ENCODE peak calls at places on chromosomes 1 and 21, in five cellular contexts. F is GM13977, N is osteoblast, J is kidney, X is cardiac fibroblast. V is an unnamed sample.

GRCh38 chr1:229280037-229280828 is 9.3 kb downstream of the RAB4A start:
- DNase-seq in F (no peak), N (no peak), X (no peak), J (no peak), V (no peak)

GRCh38 chr21:28636988-28637691 is 355.5 kb downstream of the LTN1 start:
- DNase-seq in X (peak), F (no peak), J (no peak), N (peak), V (peak)

GRCh38 chr1:193333166-193333565 is 146.8 kb upstream of the B3GALT2 start:
- DNase-seq in F (no peak), J (no peak), X (no peak), N (no peak), V (no peak)

GRCh38 chr1:87942165-87942564 is 613.5 kb downstream of the LMO4 start:
- DNase-seq in N (no peak), F (no peak), X (peak), J (no peak), V (no peak)

GRCh38 chr1:156295391-156295947 is at the start of gene GLMP:
- DNase-seq in F (peak), X (peak), N (peak), J (peak), V (peak)

GRCh38 chr1:36884029-36884701 is 150.2 kb downstream of the GRIK3 start:
- DNase-seq in X (no peak), F (peak), N (no peak), J (no peak), V (no peak)

GRCh38 chr21:25215698-25216384 is 391.4 kb downstream of the MRPL39 start:
- DNase-seq in X (no peak), N (no peak), J (no peak), F (no peak), V (no peak)

GRCh38 chr1:46551597-46552095 is at the start of gene KNCN:
- DNase-seq in J (no peak), F (no peak), N (no peak), X (no peak), V (no peak)

GRCh38 chr1:41880951-41881885 is 37.5 kb downstream of the HIVEP3 start:
- DNase-seq in N (no peak), J (no peak), F (no peak), X (peak), V (no peak)

GRCh38 chr1:44276006-44276405 is 62.7 kb downstream of the DMAP1 start:
- DNase-seq in J (no peak), F (no peak), N (no peak), X (peak), V (no peak)

GRCh38 chr21:37866027-37866426 is 50.2 kb downstream of the KCNJ6 start:
- DNase-seq in X (peak), J (no peak), N (no peak), F (no peak), V (no peak)

GRCh38 chr1:42040159-42040558 is 113.1 kb upstream of the GUCA2B start:
- DNase-seq in X (no peak), J (no peak), N (no peak), F (no peak), V (no peak)

GRCh38 chr21:25790122-25790951 is 55.6 kb downstream of the GABPA start:
- DNase-seq in X (peak), J (no peak), F (peak), N (no peak), V (peak)

GRCh38 chr1:31524196-31524967 is 51.9 kb upstream of the TINAGL1 start:
- DNase-seq in F (no peak), X (no peak), J (no peak), N (no peak), V (no peak)

GRCh38 chr1:96487961-96488360 is 233.6 kb upstream of the PTBP2 start:
- DNase-seq in N (no peak), X (peak), F (no peak), J (no peak), V (no peak)

GRCh38 chr1:206575165-206575893 is 36.9 kb downstream of the EIF2D start:
- DNase-seq in N (no peak), F (no peak), J (no peak), X (peak), V (peak)

GRCh38 chr21:29240136-29240535 is 58.6 kb upstream of the BACH1 start:
- DNase-seq in N (no peak), F (no peak), J (no peak), X (no peak), V (no peak)

GRCh38 chr1:52152976-52153375 is 11.1 kb downstream of the ZFYVE9 start:
- DNase-seq in F (no peak), X (peak), J (no peak), N (no peak), V (no peak)

GRCh38 chr1:10578070-10578469 is 103.3 kb downstream of the PEX14 start:
- DNase-seq in J (no peak), N (no peak), F (no peak), X (no peak), V (no peak)

GRCh38 chr1:34696230-34696629 is 58.6 kb upstream of the GJB5 start:
- DNase-seq in N (no peak), F (no peak), J (no peak), X (peak), V (peak)

GRCh38 chr1:226804907-226805759 is 65.3 kb upstream of the PSEN2 start:
- DNase-seq in N (no peak), F (no peak), X (no peak), J (no peak), V (no peak)

GRCh38 chr1:3415260-3415952 is 39.1 kb upstream of the ARHGEF16 start:
- DNase-seq in X (no peak), N (no peak), F (no peak), J (no peak), V (no peak)

GRCh38 chr1:3419415-3420204 is 34.9 kb upstream of the ARHGEF16 start:
- DNase-seq in F (no peak), X (peak), N (peak), J (no peak), V (no peak)

GRCh38 chr1:3417954-3418353 is 36.5 kb upstream of the ARHGEF16 start:
- DNase-seq in F (no peak), X (no peak), N (no peak), J (no peak), V (no peak)

GRCh38 chr1:3418600-3418999 is 35.9 kb upstream of the ARHGEF16 start:
- DNase-seq in N (no peak), F (no peak), X (no peak), J (no peak), V (no peak)

GRCh38 chr1:3417082-3417728 is 37.3 kb upstream of the ARHGEF16 start:
- DNase-seq in F (no peak), X (peak), N (no peak), J (no peak), V (no peak)
- TF ChIP-seq CTCF in F (peak), X (peak), N (peak), J (no peak), V (peak)

DNA sequence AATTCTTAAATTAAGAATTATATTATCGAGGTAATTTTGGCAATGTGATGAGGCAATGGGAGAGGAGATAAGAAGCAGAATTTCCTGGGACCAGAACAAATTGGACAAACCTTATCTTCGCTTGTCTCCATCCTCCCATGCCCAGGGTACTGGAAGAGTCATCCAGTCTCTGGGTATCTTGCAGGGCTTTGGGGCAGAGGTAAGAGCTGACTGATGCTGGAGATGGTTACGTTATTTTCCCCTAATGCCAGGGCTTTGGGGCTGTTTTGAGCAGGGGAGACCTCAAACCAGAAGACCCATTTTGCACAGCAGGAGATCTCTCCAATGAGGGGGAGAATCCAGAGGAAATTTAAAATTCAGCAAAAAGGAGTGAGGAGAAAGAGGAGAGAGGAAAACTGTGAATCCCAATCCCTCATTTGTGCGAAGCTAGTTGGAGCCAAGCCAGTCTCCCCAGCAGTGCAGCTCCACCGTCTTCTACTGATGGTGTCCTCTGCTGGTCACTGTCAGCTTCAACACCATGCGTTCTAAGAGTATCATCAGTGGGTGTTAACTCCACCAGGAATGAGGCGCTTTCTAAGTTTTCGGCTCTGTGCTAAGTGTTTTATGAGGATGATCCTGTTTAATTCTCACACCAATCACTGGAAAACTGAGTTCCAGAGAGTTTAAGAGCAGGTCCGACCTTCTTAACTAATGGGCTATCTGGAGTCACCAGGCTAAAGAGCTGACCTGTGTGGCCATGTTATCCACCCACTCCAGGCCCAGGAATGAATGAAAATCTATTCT is 86.8 kb upstream of the CD34 start:
- DNase-seq in J (peak), X (peak), F (peak), N (peak), V (peak)
- TF ChIP-seq CTCF in J (peak), X (peak), F (peak), N (peak), V (peak)

DNA sequence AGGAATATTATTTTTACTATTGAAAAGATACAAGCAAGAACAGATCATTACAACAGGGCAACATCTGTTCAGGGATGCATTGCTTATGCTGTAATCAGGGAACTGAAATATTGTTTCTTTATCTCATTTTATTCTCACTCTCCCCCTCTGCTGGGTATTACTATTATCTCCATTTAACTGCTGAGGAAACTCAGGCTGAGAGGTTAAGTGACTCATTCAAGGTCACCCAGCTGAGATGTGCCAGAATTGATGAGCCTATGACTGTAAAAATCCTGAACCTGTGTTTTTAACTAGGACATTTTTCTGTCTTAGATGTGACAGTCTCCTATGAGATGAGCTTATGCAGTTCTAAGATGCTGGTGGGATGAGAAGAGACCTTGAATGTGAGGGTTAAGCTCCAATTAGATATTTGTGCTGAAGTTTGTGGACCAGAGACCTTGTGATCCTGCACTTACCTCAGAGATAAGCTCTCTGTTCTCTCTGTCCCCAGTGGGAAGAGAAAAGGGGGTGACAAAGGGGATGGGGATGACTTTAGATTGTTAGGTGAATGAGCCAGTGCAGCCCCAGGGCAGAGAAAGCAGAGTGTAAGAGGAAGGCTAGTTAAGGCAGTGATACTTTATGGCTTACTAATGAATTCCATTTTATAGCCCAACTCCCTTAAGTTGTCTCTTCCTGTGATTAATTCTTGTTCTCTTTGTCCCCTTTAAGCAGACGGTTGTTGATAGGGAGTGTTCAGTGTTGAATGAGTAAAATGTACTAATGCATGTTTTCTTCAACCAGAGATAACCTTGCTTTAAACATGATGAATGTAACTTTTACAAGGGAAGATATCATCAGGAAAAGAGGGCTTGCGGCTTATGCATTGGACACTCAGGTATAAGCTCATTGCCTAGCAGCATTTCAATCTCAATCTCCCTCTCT is 111.4 kb downstream of the HLX start:
- DNase-seq in F (no peak), X (peak), J (no peak), N (peak), V (no peak)
- TF ChIP-seq CTCF in F (no peak), X (peak), J (no peak), N (peak), V (no peak)

DNA sequence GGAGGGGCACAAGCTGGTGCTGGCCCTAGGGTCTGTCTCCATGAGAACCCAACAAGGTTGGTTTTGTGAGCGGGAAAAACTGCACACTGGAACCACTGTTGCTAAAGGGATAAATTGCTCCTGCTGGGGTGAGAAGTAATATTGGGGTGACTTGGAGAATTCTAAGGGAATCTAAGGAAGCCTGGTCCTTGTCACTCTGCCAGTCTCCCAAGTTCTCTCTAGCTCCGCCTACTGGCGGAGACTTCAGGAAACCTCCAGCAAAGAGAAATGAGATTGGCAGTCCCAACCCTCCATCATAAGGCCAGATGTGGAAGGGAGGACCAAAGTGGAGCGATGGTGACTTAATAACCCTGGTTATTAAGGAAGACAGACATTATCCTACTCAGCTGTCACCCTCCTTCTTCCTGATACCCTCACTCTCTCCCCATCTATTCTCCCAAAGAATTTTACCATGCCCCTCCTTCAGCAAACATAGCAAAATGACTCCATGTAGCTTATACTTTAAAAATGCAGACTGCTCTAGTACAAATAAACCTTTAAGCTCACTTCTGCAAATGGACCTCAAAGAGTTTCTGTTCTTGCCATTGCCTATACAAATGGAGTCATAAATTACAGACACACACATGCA is 2.7 kb downstream of the LCE1F start:
- DNase-seq in X (no peak), F (peak), J (no peak), N (no peak), V (peak)
- TF ChIP-seq CTCF in X (no peak), F (peak), J (no peak), N (peak), V (no peak)

GRCh38 chr1:155051777-155052398 is 772 bp downstream of the ADAM15 start:
- DNase-seq in N (peak), X (no peak), J (peak), F (peak), V (peak)

GRCh38 chr1:155052412-155053400 is 1.6 kb downstream of the ADAM15 start:
- DNase-seq in F (peak), J (peak), X (no peak), N (no peak), V (peak)

GRCh38 chr1:155050560-155051341 is at the start of gene ADAM15:
- DNase-seq in N (peak), X (peak), J (peak), F (peak), V (peak)

GRCh38 chr1:155049651-155050559 is 1.2 kb upstream of the ADAM15 start:
- DNase-seq in F (no peak), X (peak), J (peak), N (no peak), V (no peak)

DNA sequence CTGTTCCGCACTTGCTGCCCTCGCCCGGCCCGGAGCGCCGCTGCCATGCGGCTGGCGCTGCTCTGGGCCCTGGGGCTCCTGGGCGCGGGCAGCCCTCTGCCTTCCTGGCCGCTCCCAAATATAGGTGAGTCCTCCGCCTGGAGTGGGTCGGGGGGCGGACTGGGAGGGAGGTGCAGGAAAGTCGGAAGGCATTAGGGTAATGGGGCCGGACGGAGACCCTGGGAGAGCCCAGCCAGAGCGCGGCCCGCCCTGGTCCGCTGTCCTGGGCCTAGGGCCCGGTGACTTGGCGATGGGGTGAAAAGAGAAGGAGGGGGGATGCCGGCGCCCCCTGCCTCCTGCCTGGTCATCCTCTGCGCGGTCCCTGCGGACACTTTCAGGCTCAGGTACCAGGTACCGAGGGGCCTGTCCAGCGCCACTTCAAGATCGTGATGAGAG is 243 bp downstream of the ADAM15 start:
- DNase-seq in X (no peak), N (peak), J (no peak), F (no peak), V (no peak)
- TF ChIP-seq CTCF in X (no peak), N (no peak), J (no peak), F (peak), V (no peak)

V was measured in activated CD8-positive, alpha-beta T cell treated with anti-CD3 and anti-CD28 coated beads for 36 hours.